ENCODE peak calls at places on chromosomes 1 and 21, in ten cellular contexts. One of them, this sample, is unnamed. For H3K9me3, the result is how much of the 10 kb centered on the place peaks cover.

GRCh38 chr1:210400043-210400840 is 71.5 kb downstream of the HHAT start:
- DNase-seq in CD4-positive, CD25-positive, alpha-beta regulatory T cell: no peak
- DNase-seq in WERI-Rb-1: peak
- DNase-seq in left ventricle myocardium inferior: peak
- DNase-seq in effector memory CD4-positive, alpha-beta T cell: peak
- DNase-seq in Peyer's patch: peak
- DNase-seq in MG63: peak
- DNase-seq in T-helper 17 cell: no peak
- DNase-seq in H9: peak
- DNase-seq in breast epithelium: peak
- DNase-seq in this sample: peak

GRCh38 chr1:200405273-200405672 is 4.6 kb downstream of the ZNF281 start:
- DNase-seq in CD4-positive, CD25-positive, alpha-beta regulatory T cell: no peak
- DNase-seq in WERI-Rb-1: no peak
- DNase-seq in left ventricle myocardium inferior: no peak
- DNase-seq in effector memory CD4-positive, alpha-beta T cell: no peak
- DNase-seq in Peyer's patch: no peak
- DNase-seq in MG63: no peak
- DNase-seq in T-helper 17 cell: no peak
- DNase-seq in H9: no peak
- DNase-seq in breast epithelium: no peak
- DNase-seq in this sample: no peak

GRCh38 chr21:27722095-27722494 is 755.2 kb upstream of the ADAMTS5 start:
- DNase-seq in CD4-positive, CD25-positive, alpha-beta regulatory T cell: no peak
- DNase-seq in WERI-Rb-1: no peak
- DNase-seq in left ventricle myocardium inferior: no peak
- DNase-seq in effector memory CD4-positive, alpha-beta T cell: no peak
- DNase-seq in Peyer's patch: no peak
- DNase-seq in MG63: no peak
- DNase-seq in T-helper 17 cell: no peak
- DNase-seq in H9: no peak
- DNase-seq in breast epithelium: no peak
- DNase-seq in this sample: no peak

GRCh38 chr1:205285391-205286101 is 36.0 kb downstream of the NUAK2 start:
- DNase-seq in CD4-positive, CD25-positive, alpha-beta regulatory T cell: peak
- DNase-seq in WERI-Rb-1: no peak
- DNase-seq in left ventricle myocardium inferior: no peak
- DNase-seq in effector memory CD4-positive, alpha-beta T cell: peak
- DNase-seq in Peyer's patch: peak
- DNase-seq in MG63: no peak
- DNase-seq in T-helper 17 cell: no peak
- DNase-seq in H9: no peak
- DNase-seq in breast epithelium: peak
- DNase-seq in this sample: no peak

GRCh38 chr1:109640285-109640865 is 15.5 kb upstream of the GSTM4 start:
- DNase-seq in CD4-positive, CD25-positive, alpha-beta regulatory T cell: peak
- DNase-seq in WERI-Rb-1: peak
- DNase-seq in left ventricle myocardium inferior: peak
- DNase-seq in effector memory CD4-positive, alpha-beta T cell: peak
- DNase-seq in Peyer's patch: peak
- DNase-seq in MG63: peak
- DNase-seq in T-helper 17 cell: peak
- DNase-seq in H9: peak
- DNase-seq in breast epithelium: peak
- DNase-seq in this sample: no peak

GRCh38 chr1:41533016-41533730 is 48.7 kb upstream of the EDN2 start:
- DNase-seq in CD4-positive, CD25-positive, alpha-beta regulatory T cell: no peak
- DNase-seq in WERI-Rb-1: no peak
- DNase-seq in left ventricle myocardium inferior: no peak
- DNase-seq in effector memory CD4-positive, alpha-beta T cell: no peak
- DNase-seq in Peyer's patch: peak
- DNase-seq in MG63: no peak
- DNase-seq in T-helper 17 cell: no peak
- DNase-seq in H9: no peak
- DNase-seq in breast epithelium: no peak
- DNase-seq in this sample: no peak

GRCh38 chr1:65980241-65980640 is 187.5 kb downstream of the PDE4B start:
- DNase-seq in CD4-positive, CD25-positive, alpha-beta regulatory T cell: no peak
- DNase-seq in WERI-Rb-1: no peak
- DNase-seq in left ventricle myocardium inferior: no peak
- DNase-seq in effector memory CD4-positive, alpha-beta T cell: no peak
- DNase-seq in Peyer's patch: no peak
- DNase-seq in MG63: no peak
- DNase-seq in T-helper 17 cell: no peak
- DNase-seq in H9: no peak
- DNase-seq in breast epithelium: no peak
- DNase-seq in this sample: no peak

GRCh38 chr1:212470059-212470458 is 37.3 kb downstream of the NENF start:
- DNase-seq in CD4-positive, CD25-positive, alpha-beta regulatory T cell: no peak
- DNase-seq in WERI-Rb-1: no peak
- DNase-seq in left ventricle myocardium inferior: peak
- DNase-seq in effector memory CD4-positive, alpha-beta T cell: no peak
- DNase-seq in Peyer's patch: peak
- DNase-seq in MG63: peak
- DNase-seq in T-helper 17 cell: no peak
- DNase-seq in H9: no peak
- DNase-seq in breast epithelium: peak
- DNase-seq in this sample: no peak

GRCh38 chr21:41766051-41766882 is 585 bp downstream of the RIPK4 start:
- DNase-seq in CD4-positive, CD25-positive, alpha-beta regulatory T cell: no peak
- DNase-seq in WERI-Rb-1: no peak
- DNase-seq in left ventricle myocardium inferior: no peak
- DNase-seq in effector memory CD4-positive, alpha-beta T cell: no peak
- DNase-seq in Peyer's patch: no peak
- DNase-seq in MG63: no peak
- DNase-seq in T-helper 17 cell: no peak
- DNase-seq in H9: no peak
- DNase-seq in breast epithelium: no peak
- DNase-seq in this sample: no peak

GRCh38 chr1:92934395-92935378 is 26.6 kb downstream of the DIPK1A start:
- DNase-seq in CD4-positive, CD25-positive, alpha-beta regulatory T cell: no peak
- DNase-seq in WERI-Rb-1: no peak
- DNase-seq in left ventricle myocardium inferior: peak
- DNase-seq in effector memory CD4-positive, alpha-beta T cell: no peak
- DNase-seq in Peyer's patch: no peak
- DNase-seq in MG63: peak
- DNase-seq in T-helper 17 cell: no peak
- DNase-seq in H9: no peak
- DNase-seq in breast epithelium: no peak
- DNase-seq in this sample: peak

GRCh38 chr1:180094705-180095280 is 59.9 kb upstream of the QSOX1 start:
- DNase-seq in CD4-positive, CD25-positive, alpha-beta regulatory T cell: no peak
- DNase-seq in WERI-Rb-1: no peak
- DNase-seq in left ventricle myocardium inferior: no peak
- DNase-seq in effector memory CD4-positive, alpha-beta T cell: no peak
- DNase-seq in Peyer's patch: no peak
- DNase-seq in MG63: no peak
- DNase-seq in T-helper 17 cell: no peak
- DNase-seq in H9: no peak
- DNase-seq in breast epithelium: no peak
- DNase-seq in this sample: no peak

GRCh38 chr1:112718691-112719418 is 3.7 kb upstream of the PPM1J start:
- DNase-seq in CD4-positive, CD25-positive, alpha-beta regulatory T cell: peak
- DNase-seq in WERI-Rb-1: no peak
- DNase-seq in left ventricle myocardium inferior: peak
- DNase-seq in effector memory CD4-positive, alpha-beta T cell: peak
- DNase-seq in Peyer's patch: peak
- DNase-seq in MG63: peak
- DNase-seq in T-helper 17 cell: peak
- DNase-seq in H9: peak
- DNase-seq in breast epithelium: peak
- DNase-seq in this sample: no peak

GRCh38 chr1:921011-921837 is 2.5 kb upstream of the SAMD11 start:
- DNase-seq in CD4-positive, CD25-positive, alpha-beta regulatory T cell: no peak
- DNase-seq in WERI-Rb-1: peak
- DNase-seq in left ventricle myocardium inferior: peak
- DNase-seq in effector memory CD4-positive, alpha-beta T cell: no peak
- DNase-seq in Peyer's patch: peak
- DNase-seq in MG63: peak
- DNase-seq in T-helper 17 cell: peak
- DNase-seq in H9: peak
- DNase-seq in breast epithelium: no peak
- DNase-seq in this sample: no peak

GRCh38 chr1:220879509-220880366 is 495 bp downstream of the HLX start:
- DNase-seq in CD4-positive, CD25-positive, alpha-beta regulatory T cell: no peak
- DNase-seq in WERI-Rb-1: peak
- DNase-seq in left ventricle myocardium inferior: peak
- DNase-seq in effector memory CD4-positive, alpha-beta T cell: no peak
- DNase-seq in Peyer's patch: no peak
- DNase-seq in MG63: peak
- DNase-seq in T-helper 17 cell: no peak
- DNase-seq in H9: peak
- DNase-seq in breast epithelium: no peak
- DNase-seq in this sample: no peak

DNA sequence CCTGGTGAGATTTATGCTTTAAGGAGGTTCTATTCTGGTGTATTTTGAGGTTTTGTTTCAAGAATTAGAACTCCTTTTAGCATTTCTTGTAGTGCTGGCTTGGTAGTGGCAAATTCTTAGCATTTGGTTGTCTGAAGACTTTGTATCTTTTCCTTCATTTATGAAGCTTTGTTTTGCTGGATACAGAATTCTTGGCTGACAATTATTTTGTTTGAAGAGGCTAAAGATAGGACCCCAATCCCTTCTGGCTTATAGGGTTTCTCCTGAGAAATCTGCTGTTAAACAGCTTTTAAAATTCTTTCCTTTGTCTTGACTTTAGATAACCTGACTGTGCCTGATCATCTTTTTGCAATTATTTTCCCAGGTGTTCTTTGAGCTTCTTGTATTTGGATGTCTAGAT is 58.6 kb downstream of the GPR137B start:
- DNase-seq in CD4-positive, CD25-positive, alpha-beta regulatory T cell: no peak
- DNase-seq in WERI-Rb-1: no peak
- DNase-seq in left ventricle myocardium inferior: no peak
- DNase-seq in effector memory CD4-positive, alpha-beta T cell: no peak
- DNase-seq in Peyer's patch: no peak
- DNase-seq in MG63: no peak
- DNase-seq in T-helper 17 cell: no peak
- DNase-seq in H9: no peak
- DNase-seq in breast epithelium: no peak
- DNase-seq in this sample: no peak
- H3K9me3 ChIP-seq in CD4-positive, CD25-positive, alpha-beta regulatory T cell: under half
- H3K9me3 ChIP-seq in WERI-Rb-1: under half
- H3K9me3 ChIP-seq in left ventricle myocardium inferior: half or more
- H3K9me3 ChIP-seq in effector memory CD4-positive, alpha-beta T cell: under half
- H3K9me3 ChIP-seq in Peyer's patch: under half
- H3K9me3 ChIP-seq in MG63: under half
- H3K9me3 ChIP-seq in T-helper 17 cell: under half
- H3K9me3 ChIP-seq in H9: under half
- H3K9me3 ChIP-seq in breast epithelium: under half
- H3K9me3 ChIP-seq in this sample: under half

DNA sequence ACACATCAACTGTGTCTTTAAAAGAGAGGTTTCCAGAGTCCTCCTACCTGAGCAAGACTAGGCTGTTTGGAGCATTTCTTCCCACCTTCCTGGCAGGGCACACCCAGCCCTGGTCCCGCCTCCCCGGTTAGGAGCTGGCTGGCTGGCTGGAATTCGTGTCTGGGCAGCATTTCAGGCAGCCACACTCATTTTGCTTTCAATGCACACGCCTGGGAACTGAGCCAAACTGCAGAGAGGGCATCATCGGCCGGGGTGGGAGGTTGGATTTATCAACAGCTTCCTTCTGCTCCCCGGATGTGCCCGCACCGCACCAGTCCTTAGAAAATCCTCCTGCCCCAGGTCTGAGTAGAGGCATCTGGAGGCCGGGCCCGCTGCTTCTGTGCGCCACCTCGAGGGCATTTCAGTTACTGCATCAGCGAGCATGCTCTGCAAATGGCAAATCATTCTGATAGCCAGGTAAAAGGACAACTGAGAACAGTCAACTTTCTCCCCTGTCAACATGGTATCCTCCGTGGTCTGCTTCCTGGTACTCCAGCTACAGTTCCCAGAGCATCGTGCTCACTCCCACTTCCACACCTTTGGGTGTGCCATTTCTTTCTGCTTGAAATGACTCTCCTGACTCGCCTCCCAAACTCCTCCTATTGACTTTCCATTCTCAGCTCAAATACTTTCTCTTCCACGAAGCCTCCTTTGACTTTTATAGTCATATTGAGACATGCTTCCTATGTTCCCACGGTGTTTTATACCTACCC is 20.6 kb downstream of the TCEA3 start:
- DNase-seq in CD4-positive, CD25-positive, alpha-beta regulatory T cell: peak
- DNase-seq in WERI-Rb-1: peak
- DNase-seq in left ventricle myocardium inferior: peak
- DNase-seq in effector memory CD4-positive, alpha-beta T cell: peak
- DNase-seq in Peyer's patch: peak
- DNase-seq in MG63: peak
- DNase-seq in T-helper 17 cell: peak
- DNase-seq in H9: peak
- DNase-seq in breast epithelium: peak
- DNase-seq in this sample: peak
- H3K9me3 ChIP-seq in CD4-positive, CD25-positive, alpha-beta regulatory T cell: under half
- H3K9me3 ChIP-seq in WERI-Rb-1: under half
- H3K9me3 ChIP-seq in left ventricle myocardium inferior: under half
- H3K9me3 ChIP-seq in effector memory CD4-positive, alpha-beta T cell: under half
- H3K9me3 ChIP-seq in Peyer's patch: under half
- H3K9me3 ChIP-seq in MG63: under half
- H3K9me3 ChIP-seq in T-helper 17 cell: under half
- H3K9me3 ChIP-seq in H9: under half
- H3K9me3 ChIP-seq in breast epithelium: under half
- H3K9me3 ChIP-seq in this sample: under half

DNA sequence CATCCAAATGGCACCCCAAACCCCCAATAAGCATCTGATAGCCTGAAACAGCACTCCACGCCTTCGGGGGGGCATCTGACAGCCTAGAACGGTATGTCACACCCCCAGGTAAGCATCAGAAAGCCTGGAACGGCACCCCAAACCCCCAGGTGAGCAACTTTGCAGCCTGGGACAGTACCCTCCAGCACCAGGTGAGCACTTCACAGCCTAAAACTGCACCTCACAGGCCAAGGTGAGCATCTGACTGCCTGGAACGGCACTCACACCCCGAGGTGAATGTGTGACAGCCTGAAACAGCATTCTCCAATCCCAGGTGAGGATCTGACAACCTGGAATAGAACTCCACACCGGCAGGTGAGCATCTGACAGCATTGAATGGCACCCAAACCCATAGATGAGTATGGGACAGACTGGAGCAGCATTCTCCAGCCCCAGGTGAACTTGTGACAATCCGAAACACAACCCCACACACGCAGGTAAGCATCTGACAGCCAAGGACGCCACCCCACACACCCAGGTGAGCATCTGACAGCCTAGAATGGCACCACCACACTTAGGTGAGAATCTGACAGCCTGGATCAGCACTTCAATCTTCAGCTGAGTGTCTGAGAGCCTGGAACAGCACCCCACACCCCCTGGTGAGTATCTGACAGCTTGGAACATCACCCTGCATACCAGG is 18.3 kb upstream of the MMEL1 start:
- DNase-seq in CD4-positive, CD25-positive, alpha-beta regulatory T cell: no peak
- DNase-seq in WERI-Rb-1: no peak
- DNase-seq in left ventricle myocardium inferior: peak
- DNase-seq in effector memory CD4-positive, alpha-beta T cell: no peak
- DNase-seq in Peyer's patch: peak
- DNase-seq in MG63: no peak
- DNase-seq in T-helper 17 cell: no peak
- DNase-seq in H9: no peak
- DNase-seq in breast epithelium: no peak
- DNase-seq in this sample: no peak
- H3K9me3 ChIP-seq in CD4-positive, CD25-positive, alpha-beta regulatory T cell: under half
- H3K9me3 ChIP-seq in WERI-Rb-1: under half
- H3K9me3 ChIP-seq in left ventricle myocardium inferior: under half
- H3K9me3 ChIP-seq in effector memory CD4-positive, alpha-beta T cell: under half
- H3K9me3 ChIP-seq in Peyer's patch: under half
- H3K9me3 ChIP-seq in MG63: under half
- H3K9me3 ChIP-seq in T-helper 17 cell: under half
- H3K9me3 ChIP-seq in H9: half or more
- H3K9me3 ChIP-seq in breast epithelium: under half
- H3K9me3 ChIP-seq in this sample: under half

GRCh38 chr1:100146958-100147357 is 14.0 kb downstream of the TRMT13 start:
- DNase-seq in CD4-positive, CD25-positive, alpha-beta regulatory T cell: no peak
- DNase-seq in WERI-Rb-1: no peak
- DNase-seq in left ventricle myocardium inferior: no peak
- DNase-seq in effector memory CD4-positive, alpha-beta T cell: no peak
- DNase-seq in Peyer's patch: no peak
- DNase-seq in MG63: no peak
- DNase-seq in T-helper 17 cell: no peak
- DNase-seq in H9: no peak
- DNase-seq in breast epithelium: no peak
- DNase-seq in this sample: no peak
- H3K9me3 ChIP-seq in CD4-positive, CD25-positive, alpha-beta regulatory T cell: under half
- H3K9me3 ChIP-seq in WERI-Rb-1: under half
- H3K9me3 ChIP-seq in left ventricle myocardium inferior: under half
- H3K9me3 ChIP-seq in effector memory CD4-positive, alpha-beta T cell: under half
- H3K9me3 ChIP-seq in Peyer's patch: under half
- H3K9me3 ChIP-seq in MG63: under half
- H3K9me3 ChIP-seq in T-helper 17 cell: under half
- H3K9me3 ChIP-seq in H9: under half
- H3K9me3 ChIP-seq in breast epithelium: under half
- H3K9me3 ChIP-seq in this sample: under half

This sample was measured in SK-N-MC.